ENCODE peak calls at places on chromosomes 3 and 15, in seven cellular contexts. B is tibial artery, O is tibial nerve, M is RWPE1, Y is cardiac muscle cell, X is foreskin fibroblast, U is psoas muscle. J is an unnamed sample.

GRCh38 chr3:69013256-69014021 is at the start of gene EOGT:
- DNase-seq in B (peak; percentile 87), O (peak; percentile 82), M (peak; percentile 73), Y (peak; percentile 90), X (peak; percentile 89), U (peak; percentile 97), J (peak; percentile 77)

GRCh38 chr15:51405646-51406194 is 64.3 kb downstream of the GLDN start:
- DNase-seq in B (no peak), O (no peak), M (no peak), Y (no peak), X (no peak), U (no peak), J (no peak)

GRCh38 chr3:56238299-56238698 is 230.0 kb downstream of the ERC2 start:
- DNase-seq in B (no peak), O (no peak), M (no peak), Y (peak; percentile 12), X (no peak), U (no peak), J (no peak)

GRCh38 chr3:48344867-48345507 is 11.5 kb upstream of the SPINK8 start:
- DNase-seq in B (no peak), O (no peak), M (no peak), Y (no peak), X (no peak), U (no peak), J (no peak)

GRCh38 chr3:67739851-67740250 is 85.4 kb upstream of the SUCLG2 start:
- DNase-seq in B (no peak), O (no peak), M (no peak), Y (no peak), X (peak; percentile 17), U (no peak), J (no peak)

GRCh38 chr3:100737334-100737733 is 28.0 kb downstream of the TFG start:
- DNase-seq in B (no peak), O (no peak), M (peak; percentile 12), Y (peak; percentile 53), X (no peak), U (no peak), J (no peak)

GRCh38 chr15:86863226-86863915 is 783.7 kb downstream of the AGBL1 start:
- DNase-seq in B (no peak), O (no peak), M (peak; percentile 75), Y (peak; percentile 12), X (no peak), U (peak; percentile 73), J (no peak)

GRCh38 chr3:133361011-133361410 is 38.8 kb upstream of the BFSP2 start:
- DNase-seq in B (no peak), O (no peak), M (no peak), Y (no peak), X (no peak), U (no peak), J (no peak)

GRCh38 chr15:47870956-47871625 is 153.8 kb downstream of the SEMA6D start:
- DNase-seq in B (no peak), O (no peak), M (peak; percentile 23), Y (no peak), X (peak; percentile 70), U (no peak), J (no peak)

GRCh38 chr3:157160652-157161480 is 919 bp upstream of the CCNL1 start:
- DNase-seq in B (peak; percentile 94), O (peak; percentile 93), M (peak; percentile 78), Y (peak; percentile 78), X (peak; percentile 93), U (peak; percentile 95), J (peak; percentile 91)

GRCh38 chr3:188191460-188191859 is 37.5 kb downstream of the LPP start:
- DNase-seq in B (no peak), O (no peak), M (no peak), Y (no peak), X (no peak), U (no peak), J (no peak)

GRCh38 chr3:64238971-64239667 is 13.9 kb upstream of the PRICKLE2 start:
- DNase-seq in B (peak; percentile 29), O (peak; percentile 25), M (peak; percentile 75), Y (peak; percentile 80), X (peak; percentile 95), U (peak; percentile 86), J (peak; percentile 84)

GRCh38 chr3:168991813-168992212 is 671.7 kb downstream of the MECOM start:
- DNase-seq in B (no peak), O (no peak), M (no peak), Y (no peak), X (peak; percentile 17), U (no peak), J (no peak)

GRCh38 chr15:45112143-45112591 is 1.8 kb downstream of the DUOX2 start:
- DNase-seq in B (no peak), O (no peak), M (no peak), Y (no peak), X (no peak), U (no peak), J (no peak)

GRCh38 chr15:90232941-90233700 is 620 bp downstream of the CIB1 start:
- DNase-seq in B (peak; percentile 53), O (peak; percentile 53), M (peak; percentile 70), Y (peak; percentile 73), X (peak; percentile 41), U (peak; percentile 75), J (no peak)

DNA sequence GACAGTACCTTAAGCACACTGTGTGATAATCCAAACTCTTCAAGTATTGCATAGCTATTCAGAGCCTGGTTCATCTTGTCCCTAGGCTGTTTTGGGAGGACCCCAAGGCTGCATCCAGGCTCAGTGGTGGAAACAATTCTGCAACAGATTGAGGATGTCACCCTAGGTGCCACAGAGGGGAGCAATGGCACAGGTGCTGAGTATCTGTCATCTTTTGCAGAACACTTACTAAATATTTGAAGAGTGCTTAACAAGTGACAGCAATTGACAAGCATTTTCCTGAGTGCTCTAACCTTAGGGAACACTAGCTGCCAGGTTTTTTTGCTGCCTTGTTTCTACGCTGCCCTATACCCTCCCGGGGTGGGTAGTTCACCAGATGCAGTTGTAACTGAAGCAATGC is 27.7 kb downstream of the STARD5 start:
- DNase-seq in B (no peak), O (no peak), M (no peak), Y (no peak), X (no peak), U (no peak), J (no peak)
- TF ChIP-seq CTCF in B (no peak), O (no peak), M (no peak), Y (no peak), X (no peak), U (no peak), J (no peak)

DNA sequence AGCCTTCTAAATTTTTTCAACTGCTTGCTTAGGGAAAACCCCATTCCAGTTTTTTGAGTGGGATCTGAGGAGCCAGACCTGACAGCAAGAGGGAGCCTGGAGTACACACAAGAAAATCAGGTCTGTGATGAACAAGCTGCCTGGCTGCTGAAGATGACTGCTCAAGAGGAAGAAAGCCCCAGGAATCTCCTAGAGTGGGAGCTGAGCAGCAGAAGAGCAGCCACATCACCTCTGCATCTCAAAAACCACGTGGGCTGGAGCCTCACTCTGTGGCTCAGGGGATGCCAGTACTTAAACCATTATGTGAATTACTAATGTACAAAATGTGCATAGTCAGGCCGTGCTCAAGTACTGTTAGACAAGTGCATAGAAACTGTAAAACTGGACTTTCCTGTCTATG is 52.4 kb downstream of the SLC9A9 start:
- DNase-seq in B (no peak), O (no peak), M (no peak), Y (no peak), X (no peak), U (no peak), J (no peak)
- TF ChIP-seq CTCF in B (no peak), O (no peak), M (no peak), Y (no peak), X (no peak), U (no peak), J (peak; percentile 22)

DNA sequence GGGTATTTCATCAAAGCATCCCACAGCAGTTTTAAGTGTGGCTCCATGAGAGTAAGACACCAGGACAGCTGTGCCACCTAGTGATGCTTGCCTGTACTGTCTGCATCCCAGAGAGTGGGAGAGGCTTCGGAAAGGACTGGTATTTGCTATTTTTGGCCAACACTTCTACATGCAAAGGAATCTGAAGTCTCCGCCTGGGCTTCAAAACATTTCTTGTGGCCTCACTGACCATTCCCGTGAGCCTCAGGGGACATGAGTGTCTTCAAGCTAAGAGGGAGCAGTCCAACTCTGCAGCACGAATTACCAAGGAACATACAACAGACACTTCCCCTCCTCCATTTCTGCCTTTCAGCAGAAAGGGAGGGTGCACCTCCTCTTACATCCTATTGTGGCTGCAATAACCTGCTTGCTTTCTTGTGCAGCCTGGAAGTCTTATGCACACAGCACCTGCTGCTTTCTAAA is 177.5 kb downstream of the RORA start:
- DNase-seq in B (peak; percentile 54), O (peak; percentile 66), M (peak; percentile 40), Y (peak; percentile 58), X (peak; percentile 66), U (peak; percentile 62), J (peak; percentile 46)
- TF ChIP-seq CTCF in B (peak; percentile 68), O (peak; percentile 65), M (peak; percentile 18), Y (peak; percentile 74), X (peak; percentile 87), U (peak; percentile 64), J (peak; percentile 87)

GRCh38 chr3:148932976-148933375 is 58.4 kb upstream of the GYG1 start:
- DNase-seq in B (no peak), O (no peak), M (no peak), Y (no peak), X (no peak), U (no peak), J (no peak)

GRCh38 chr3:148937477-148937876 is 53.9 kb upstream of the GYG1 start:
- DNase-seq in B (no peak), O (no peak), M (no peak), Y (no peak), X (no peak), U (no peak), J (no peak)

GRCh38 chr3:148938931-148939330 is 52.4 kb upstream of the GYG1 start:
- DNase-seq in B (no peak), O (no peak), M (no peak), Y (no peak), X (no peak), U (no peak), J (no peak)

GRCh38 chr3:148940983-148941382 is 50.4 kb upstream of the GYG1 start:
- DNase-seq in B (no peak), O (no peak), M (no peak), Y (no peak), X (no peak), U (no peak), J (no peak)

GRCh38 chr3:148938306-148938705 is 53.0 kb upstream of the GYG1 start:
- DNase-seq in B (no peak), O (no peak), M (no peak), Y (no peak), X (no peak), U (no peak), J (no peak)
- TF ChIP-seq CTCF in B (no peak), O (no peak), M (no peak), Y (no peak), X (no peak), U (no peak), J (no peak)

DNA sequence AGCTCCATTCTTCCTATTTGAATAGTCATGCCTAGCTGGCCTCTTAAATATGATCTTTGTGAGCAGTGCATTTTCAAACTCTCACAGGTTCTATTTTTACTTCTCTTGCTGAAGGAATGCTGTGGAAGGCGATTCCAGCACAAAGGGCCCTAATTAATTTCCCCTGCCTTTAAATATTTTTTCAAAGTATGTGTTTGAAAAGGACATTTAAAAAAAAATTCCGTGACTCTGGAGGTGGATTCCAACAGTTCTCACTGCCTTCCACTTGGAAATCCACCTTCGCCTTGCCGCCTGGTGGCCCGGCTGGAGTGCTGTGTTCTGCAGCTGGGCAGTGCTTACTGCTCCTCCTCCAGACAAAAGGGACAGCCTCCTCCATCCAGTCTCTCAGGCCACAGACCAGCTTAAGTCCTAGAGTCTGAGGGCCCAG is 61.5 kb upstream of the CORO2B start:
- DNase-seq in B (peak; percentile 49), O (no peak), M (no peak), Y (peak; percentile 48), X (no peak), U (no peak), J (no peak)
- TF ChIP-seq CTCF in B (peak; percentile 70), O (peak; percentile 39), M (no peak), Y (peak; percentile 15), X (peak; percentile 27), U (no peak), J (no peak)